ENCODE peak calls at places on chromosomes 7 and 10, in ten cellular contexts. X is transverse colon, P is upper lobe of right lung, Y is cardiac muscle cell, F is Caco-2, S is PC-3, H is vagina, E is mucosa of descending colon, B is astrocyte, G is sigmoid colon. R is an unnamed sample.

GRCh38 chr10:87603196-87603595 is 56.5 kb upstream of the PAPSS2 start:
- DNase-seq in X (no peak), P (no peak), Y (no peak), F (no peak), S (no peak), H (no peak), E (no peak), B (no peak), G (no peak), R (no peak)

GRCh38 chr7:11787534-11787933 is 44.5 kb downstream of the THSD7A start:
- DNase-seq in X (no peak), P (no peak), Y (no peak), F (no peak), S (no peak), H (no peak), E (no peak), B (no peak), G (no peak), R (no peak)

GRCh38 chr7:148905093-148905666 is 21.1 kb upstream of the EZH2 start:
- DNase-seq in X (no peak), P (no peak), Y (no peak), F (no peak), S (no peak), H (no peak), E (no peak), B (no peak), G (no peak), R (no peak)

GRCh38 chr7:152899482-152900166 is 140.1 kb downstream of the ACTR3B start:
- DNase-seq in X (no peak), P (peak; percentile 81), Y (no peak), F (no peak), S (peak; percentile 64), H (no peak), E (no peak), B (no peak), G (no peak), R (no peak)

GRCh38 chr10:88616250-88616977 is 29.9 kb downstream of the LIPJ start:
- DNase-seq in X (no peak), P (peak; percentile 56), Y (peak; percentile 28), F (no peak), S (no peak), H (no peak), E (no peak), B (no peak), G (peak; percentile 63), R (no peak)

GRCh38 chr10:44978570-44979280 is at the start of gene DEPP1:
- DNase-seq in X (peak; percentile 94), P (peak; percentile 94), Y (peak; percentile 96), F (peak; percentile 98), S (peak; percentile 98), H (no peak), E (peak; percentile 93), B (peak; percentile 88), G (peak; percentile 98), R (peak; percentile 92)

GRCh38 chr10:127908106-127908957 is 1.4 kb downstream of the PTPRE start:
- DNase-seq in X (no peak), P (no peak), Y (no peak), F (peak; percentile 59), S (peak; percentile 82), H (no peak), E (no peak), B (peak; percentile 91), G (peak; percentile 59), R (peak; percentile 63)

GRCh38 chr10:96378741-96379140 is 19.9 kb upstream of the OPALIN start:
- DNase-seq in X (no peak), P (no peak), Y (no peak), F (no peak), S (no peak), H (no peak), E (no peak), B (no peak), G (peak; percentile 57), R (no peak)

GRCh38 chr10:77253665-77254064 is 383.9 kb downstream of the KCNMA1 start:
- DNase-seq in X (no peak), P (no peak), Y (no peak), F (no peak), S (no peak), H (no peak), E (no peak), B (no peak), G (no peak), R (no peak)

GRCh38 chr7:84145892-84146291 is 48.7 kb downstream of the SEMA3A start:
- DNase-seq in X (no peak), P (no peak), Y (no peak), F (no peak), S (no peak), H (no peak), E (no peak), B (no peak), G (no peak), R (no peak)

GRCh38 chr7:137592232-137592896 is 248.8 kb upstream of the PTN start:
- DNase-seq in X (peak; percentile 59), P (no peak), Y (peak; percentile 86), F (peak; percentile 59), S (peak; percentile 85), H (no peak), E (peak; percentile 40), B (peak; percentile 59), G (peak; percentile 80), R (no peak)

GRCh38 chr7:5450549-5451327 is 27.1 kb upstream of the TNRC18 start:
- DNase-seq in X (peak; percentile 49), P (peak; percentile 76), Y (peak; percentile 78), F (peak; percentile 69), S (peak; percentile 32), H (no peak), E (peak; percentile 72), B (no peak), G (peak; percentile 81), R (no peak)

GRCh38 chr7:95725170-95725569 is 47.2 kb upstream of the DYNC1I1 start:
- DNase-seq in X (no peak), P (no peak), Y (peak; percentile 24), F (no peak), S (peak; percentile 18), H (no peak), E (no peak), B (no peak), G (no peak), R (no peak)

GRCh38 chr7:44636041-44636580 is 29.7 kb downstream of the OGDH start:
- DNase-seq in X (no peak), P (no peak), Y (no peak), F (no peak), S (no peak), H (no peak), E (peak; percentile 45), B (no peak), G (no peak), R (no peak)

GRCh38 chr7:10644849-10645248 is 328.8 kb upstream of the PHF14 start:
- DNase-seq in X (no peak), P (no peak), Y (no peak), F (no peak), S (no peak), H (no peak), E (no peak), B (no peak), G (no peak), R (no peak)

GRCh38 chr7:155919400-155920067 is 107.3 kb upstream of the SHH start:
- DNase-seq in X (no peak), P (no peak), Y (no peak), F (no peak), S (peak; percentile 69), H (no peak), E (peak; percentile 43), B (no peak), G (peak; percentile 21), R (no peak)
- TF ChIP-seq CTCF in X (no peak), P (no peak), Y (no peak), F (no peak), S (no peak), H (no peak), E (no peak), B (no peak), G (no peak), R (no peak)

DNA sequence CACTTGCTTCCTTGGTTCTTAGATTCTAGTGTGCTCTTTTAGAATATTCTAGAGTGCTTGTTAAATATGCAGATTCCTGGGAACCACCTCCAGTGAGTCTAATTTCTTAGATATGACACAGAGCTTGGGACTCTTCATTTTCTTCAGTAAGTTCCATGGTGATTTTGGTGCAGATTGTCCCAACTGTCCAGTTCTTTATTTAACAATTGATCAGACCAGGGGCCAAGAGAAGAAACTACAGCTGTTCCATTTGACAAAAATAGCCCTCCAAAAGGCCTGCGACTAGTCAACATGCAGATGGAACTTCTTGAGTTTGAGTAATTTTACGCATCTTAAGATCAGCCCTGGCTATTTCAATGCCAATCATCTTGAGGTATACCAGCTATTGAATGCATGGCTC is 760.7 kb downstream of the LRMDA start:
- DNase-seq in X (no peak), P (no peak), Y (no peak), F (no peak), S (no peak), H (no peak), E (no peak), B (no peak), G (no peak), R (no peak)
- H3K36me3 ChIP-seq in X (no peaks in the 10 kb centered on the region), P (no peaks in the 10 kb centered on the region), Y (no peaks in the 10 kb centered on the region), F (no peaks in the 10 kb centered on the region), S (no peaks in the 10 kb centered on the region), H (no peaks in the 10 kb centered on the region), E (no peaks in the 10 kb centered on the region), B (no peaks in the 10 kb centered on the region), G (no peaks in the 10 kb centered on the region), R (no peaks in the 10 kb centered on the region)

GRCh38 chr10:97400665-97401454 is at the start of gene RRP12:
- DNase-seq in X (peak; percentile 90), P (peak; percentile 77), Y (peak; percentile 97), F (peak; percentile 94), S (peak; percentile 97), H (no peak), E (peak; percentile 67), B (peak; percentile 97), G (peak; percentile 95), R (peak; percentile 97)
- TF ChIP-seq CTCF in X (peak; percentile 18), P (no peak), Y (peak; percentile 17), F (no peak), S (no peak), H (no peak), E (no peak), B (no peak), G (no peak), R (no peak)

GRCh38 chr7:151483700-151483960 is 36.1 kb downstream of the RHEB start:
- DNase-seq in X (no peak), P (no peak), Y (no peak), F (no peak), S (no peak), H (no peak), E (no peak), B (no peak), G (no peak), R (no peak)

GRCh38 chr7:151485006-151485732 is 34.5 kb downstream of the RHEB start:
- DNase-seq in X (no peak), P (no peak), Y (no peak), F (no peak), S (peak; percentile 68), H (no peak), E (no peak), B (peak; percentile 90), G (no peak), R (peak; percentile 37)

GRCh38 chr7:151487246-151487645 is 32.4 kb downstream of the RHEB start:
- DNase-seq in X (no peak), P (no peak), Y (no peak), F (no peak), S (no peak), H (no peak), E (no peak), B (no peak), G (no peak), R (no peak)

GRCh38 chr7:151482883-151483699 is 36.6 kb downstream of the RHEB start:
- DNase-seq in X (no peak), P (no peak), Y (no peak), F (no peak), S (no peak), H (no peak), E (no peak), B (no peak), G (no peak), R (no peak)

GRCh38 chr7:151486074-151486473 is 33.6 kb downstream of the RHEB start:
- DNase-seq in X (no peak), P (no peak), Y (no peak), F (no peak), S (no peak), H (no peak), E (no peak), B (no peak), G (no peak), R (no peak)
- H3K36me3 ChIP-seq in X (no peaks in the 10 kb centered on the region), P (peaks cover 88% of the 10 kb centered on the region), Y (peaks cover 31% of the 10 kb centered on the region), F (peaks cover 2% of the 10 kb centered on the region), S (peaks cover 78% of the 10 kb centered on the region), H (no peaks in the 10 kb centered on the region), E (no peaks in the 10 kb centered on the region), B (peaks cover 38% of the 10 kb centered on the region), G (peaks cover 28% of the 10 kb centered on the region), R (peaks cover 2% of the 10 kb centered on the region)

R was measured in kidney epithelial cell.